ENCODE peak calls at places on chromosomes 13 and 19, in seven cellular contexts. I is stimulated activated naive CD8-positive, alpha-beta T cell treated with anti-CD3 and anti-CD28 coated beads, Interleukin-15, Interleukin-2, amounts not matched to agents 100 U/mL and 50 U/mL, for 24 hours; U is B cell; N is Peyer's patch; T is NCI-H1694 treated with DMSO at 0.1 percent for 48 hours; K is tibial artery; G is activated CD4-positive, alpha-beta T cell treated with anti-CD3 and anti-CD28 coated beads, Interleukin-2, amount 50 U/mL, for 1 hour. H is an unnamed sample.

GRCh38 chr13:62643007-62643483 is 1227.4 kb upstream of the PCDH20 start:
- DNase-seq in I (peak; percentile 4), U (no peak), N (no peak), T (no peak), K (no peak), G (no peak), H (peak; percentile 47)

GRCh38 chr19:29771708-29772415 is 39.9 kb upstream of the CCNE1 start:
- DNase-seq in I (peak; percentile 44), U (peak; percentile 20), N (peak; percentile 59), T (peak; percentile 8), K (no peak), G (peak; percentile 18), H (no peak)

GRCh38 chr13:63287926-63288325 is 1872.3 kb upstream of the PCDH20 start:
- DNase-seq in I (no peak), U (no peak), N (no peak), T (no peak), K (no peak), G (no peak), H (no peak)

GRCh38 chr19:43667524-43668405 is 2.2 kb downstream of the PLAUR start:
- DNase-seq in I (no peak), U (peak; percentile 21), N (no peak), T (peak; percentile 96), K (no peak), G (no peak), H (no peak)

GRCh38 chr13:112106467-112107141 is 39.7 kb downstream of the SOX1 start:
- DNase-seq in I (no peak), U (no peak), N (no peak), T (no peak), K (no peak), G (no peak), H (no peak)

GRCh38 chr13:50382951-50383350 is 367.7 kb downstream of the KCNRG start:
- DNase-seq in I (no peak), U (no peak), N (no peak), T (no peak), K (no peak), G (no peak), H (no peak)

GRCh38 chr19:35206379-35206778 is 22.2 kb downstream of the FAM187B start:
- DNase-seq in I (peak; percentile 36), U (peak; percentile 76), N (peak; percentile 83), T (no peak), K (no peak), G (peak; percentile 54), H (no peak)

GRCh38 chr13:109699628-109700071 is 86.7 kb downstream of the IRS2 start:
- DNase-seq in I (no peak), U (no peak), N (no peak), T (no peak), K (no peak), G (no peak), H (no peak)

GRCh38 chr19:13008926-13009787 is 13.9 kb downstream of the NFIX start:
- DNase-seq in I (no peak), U (no peak), N (no peak), T (no peak), K (no peak), G (no peak), H (no peak)

GRCh38 chr13:18936104-18936503 is 245.5 kb downstream of the TUBA3C start:
- DNase-seq in I (no peak), U (no peak), N (no peak), T (no peak), K (no peak), G (no peak), H (no peak)

GRCh38 chr13:65756071-65756671 is 1474.0 kb downstream of the PCDH9 start:
- DNase-seq in I (no peak), U (no peak), N (no peak), T (no peak), K (no peak), G (no peak), H (no peak)

GRCh38 chr19:54435551-54436016 is 13.4 kb upstream of the LENG8 start:
- DNase-seq in I (no peak), U (no peak), N (no peak), T (no peak), K (no peak), G (no peak), H (no peak)

GRCh38 chr19:48454150-48454730 is 1.1 kb upstream of the KCNJ14 start:
- DNase-seq in I (no peak), U (no peak), N (no peak), T (no peak), K (no peak), G (no peak), H (no peak)

GRCh38 chr13:93963266-93964131 is 516.0 kb downstream of the DCT start:
- DNase-seq in I (no peak), U (no peak), N (no peak), T (peak; percentile 68), K (no peak), G (no peak), H (no peak)

GRCh38 chr19:49151339-49152217 is 3.6 kb downstream of the HRC start:
- DNase-seq in I (peak; percentile 51), U (peak; percentile 60), N (peak; percentile 96), T (no peak), K (peak; percentile 78), G (peak; percentile 35), H (peak; percentile 94)

GRCh38 chr19:5037936-5038335 is 69.0 kb downstream of the KDM4B start:
- DNase-seq in I (no peak), U (no peak), N (no peak), T (no peak), K (no peak), G (no peak), H (no peak)

GRCh38 chr13:94233831-94234230 is 245.7 kb downstream of the DCT start:
- DNase-seq in I (no peak), U (no peak), N (no peak), T (no peak), K (no peak), G (no peak), H (no peak)

GRCh38 chr19:49491804-49492572 is 4.2 kb upstream of the RPS11 start:
- DNase-seq in I (peak; percentile 49), U (no peak), N (no peak), T (no peak), K (no peak), G (no peak), H (no peak)

GRCh38 chr13:46097015-46097414 is 7.8 kb downstream of the CPB2 start:
- DNase-seq in I (no peak), U (no peak), N (no peak), T (no peak), K (no peak), G (no peak), H (no peak)

GRCh38 chr19:53057904-53058579 is 13.5 kb downstream of the ERVV-2 start:
- DNase-seq in I (peak; percentile 14), U (no peak), N (no peak), T (no peak), K (no peak), G (no peak), H (peak; percentile 38)

GRCh38 chr13:77946522-77946921 is 27.9 kb upstream of the EDNRB start:
- DNase-seq in I (no peak), U (no peak), N (no peak), T (no peak), K (no peak), G (no peak), H (no peak)

GRCh38 chr13:41597348-41598041 is 140.1 kb downstream of the RGCC start:
- DNase-seq in I (no peak), U (no peak), N (no peak), T (no peak), K (no peak), G (no peak), H (no peak)

GRCh38 chr19:5934002-5934401 is 19.9 kb downstream of the CAPS start:
- DNase-seq in I (no peak), U (no peak), N (no peak), T (no peak), K (no peak), G (no peak), H (no peak)

H was measured in mucosa of gallbladder.